ENCODE peak calls at places on chromosomes 3 and 15, in nine cellular contexts. U is AG10803; R is mesenchymal stem cell; A is psoas muscle; L is GM23338; Q is adrenal gland; Y is body of pancreas; B is naive thymus-derived CD4-positive, alpha-beta T cell; N is AG09309. K is an unnamed sample.

GRCh38 chr3:127680146-127680661 is 7.5 kb downstream of the ABTB1 start:
- DNase-seq in U (no peak), R (no peak), A (no peak), L (no peak), Q (peak), Y (no peak), B (no peak), N (no peak), K (no peak)

GRCh38 chr3:54342676-54343075 is 220.3 kb downstream of the CACNA2D3 start:
- DNase-seq in U (no peak), R (no peak), A (no peak), L (no peak), Q (no peak), Y (peak), B (no peak), N (no peak), K (no peak)

GRCh38 chr3:11907667-11908660 is 61.3 kb upstream of the TAMM41 start:
- DNase-seq in U (peak), R (no peak), A (no peak), L (no peak), Q (no peak), Y (no peak), B (no peak), N (no peak), K (no peak)

GRCh38 chr3:101243285-101244211 is 76.8 kb downstream of the IMPG2 start:
- DNase-seq in U (peak), R (no peak), A (no peak), L (no peak), Q (no peak), Y (no peak), B (no peak), N (peak), K (no peak)

GRCh38 chr15:39919740-39920509 is at the start of gene GPR176:
- DNase-seq in U (peak), R (peak), A (peak), L (peak), Q (peak), Y (peak), B (peak), N (peak), K (peak)

GRCh38 chr3:64686446-64686908 is 1.3 kb downstream of the ADAMTS9 start:
- DNase-seq in U (peak), R (peak), A (peak), L (peak), Q (peak), Y (peak), B (no peak), N (no peak), K (no peak)

GRCh38 chr3:124277516-124277890 is 285.6 kb upstream of the ROPN1 start:
- DNase-seq in U (peak), R (no peak), A (no peak), L (no peak), Q (no peak), Y (peak), B (no peak), N (no peak), K (no peak)

GRCh38 chr15:42939841-42940240 is 19.3 kb upstream of the TTBK2 start:
- DNase-seq in U (no peak), R (no peak), A (no peak), L (no peak), Q (no peak), Y (no peak), B (no peak), N (no peak), K (no peak)

GRCh38 chr15:73305331-73306211 is 63.2 kb downstream of the HCN4 start:
- DNase-seq in U (peak), R (peak), A (no peak), L (peak), Q (no peak), Y (peak), B (no peak), N (no peak), K (no peak)

GRCh38 chr15:38610748-38611147 is 46.1 kb upstream of the RASGRP1 start:
- DNase-seq in U (no peak), R (no peak), A (no peak), L (no peak), Q (no peak), Y (no peak), B (peak), N (no peak), K (no peak)

GRCh38 chr3:27553868-27554540 is 69.8 kb upstream of the SLC4A7 start:
- DNase-seq in U (peak), R (no peak), A (no peak), L (no peak), Q (no peak), Y (no peak), B (no peak), N (no peak), K (no peak)

GRCh38 chr3:59381282-59381681 is 331.5 kb upstream of the CFAP20DC start:
- DNase-seq in U (no peak), R (no peak), A (no peak), L (no peak), Q (no peak), Y (no peak), B (no peak), N (no peak), K (no peak)

GRCh38 chr15:82829234-82829633 is 19.8 kb downstream of the WHAMM start:
- DNase-seq in U (no peak), R (no peak), A (no peak), L (no peak), Q (no peak), Y (no peak), B (no peak), N (no peak), K (no peak)

GRCh38 chr3:193874512-193874911 is 261.4 kb upstream of the HES1 start:
- DNase-seq in U (no peak), R (no peak), A (no peak), L (no peak), Q (no peak), Y (no peak), B (no peak), N (no peak), K (no peak)

GRCh38 chr15:29043731-29044485 is 158.1 kb downstream of the APBA2 start:
- DNase-seq in U (no peak), R (peak), A (no peak), L (no peak), Q (no peak), Y (no peak), B (no peak), N (no peak), K (no peak)

GRCh38 chr3:28022916-28023315 is 218.5 kb upstream of the CMC1 start:
- DNase-seq in U (no peak), R (no peak), A (no peak), L (no peak), Q (no peak), Y (no peak), B (no peak), N (no peak), K (no peak)

GRCh38 chr3:64773150-64773549 is 85.3 kb upstream of the ADAMTS9 start:
- DNase-seq in U (no peak), R (peak), A (no peak), L (no peak), Q (no peak), Y (no peak), B (no peak), N (no peak), K (no peak)

GRCh38 chr3:52406231-52406661 is 38.7 kb downstream of the SEMA3G start:
- DNase-seq in U (no peak), R (no peak), A (no peak), L (no peak), Q (no peak), Y (no peak), B (no peak), N (no peak), K (no peak)

GRCh38 chr3:146189519-146190173 is 28.7 kb upstream of the PLOD2 start:
- DNase-seq in U (peak), R (peak), A (no peak), L (peak), Q (peak), Y (peak), B (peak), N (no peak), K (no peak)

DNA sequence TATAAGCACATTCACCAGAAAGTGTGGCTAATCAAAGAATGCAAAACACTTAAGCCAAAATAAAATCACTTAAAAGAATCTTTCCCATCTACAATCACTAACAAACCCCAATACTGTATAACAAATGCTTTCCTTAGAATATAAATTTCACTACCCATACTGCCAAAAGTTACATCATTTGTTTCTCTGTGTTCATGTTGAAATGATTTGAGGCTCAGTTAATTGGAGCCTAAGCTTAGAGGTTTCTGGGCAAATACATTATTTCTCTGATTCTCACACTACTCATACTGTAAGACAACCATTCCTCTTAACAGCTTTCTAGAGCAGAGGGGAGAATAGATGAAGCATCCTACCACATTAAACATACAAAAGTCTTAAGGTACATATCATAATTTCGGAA is 2.1 kb downstream of the RIOX2 start:
- DNase-seq in U (peak), R (no peak), A (no peak), L (no peak), Q (no peak), Y (no peak), B (no peak), N (no peak), K (no peak)
- H3K4me3 ChIP-seq in U (no peak), R (no peak), A (peak), L (no peak), Q (no peak), Y (no peak), B (no peak), N (no peak), K (no peak)

GRCh38 chr3:36381311-36381956 is 1.1 kb downstream of the STAC start:
- DNase-seq in U (peak), R (no peak), A (no peak), L (peak), Q (no peak), Y (no peak), B (no peak), N (no peak), K (no peak)

DNA sequence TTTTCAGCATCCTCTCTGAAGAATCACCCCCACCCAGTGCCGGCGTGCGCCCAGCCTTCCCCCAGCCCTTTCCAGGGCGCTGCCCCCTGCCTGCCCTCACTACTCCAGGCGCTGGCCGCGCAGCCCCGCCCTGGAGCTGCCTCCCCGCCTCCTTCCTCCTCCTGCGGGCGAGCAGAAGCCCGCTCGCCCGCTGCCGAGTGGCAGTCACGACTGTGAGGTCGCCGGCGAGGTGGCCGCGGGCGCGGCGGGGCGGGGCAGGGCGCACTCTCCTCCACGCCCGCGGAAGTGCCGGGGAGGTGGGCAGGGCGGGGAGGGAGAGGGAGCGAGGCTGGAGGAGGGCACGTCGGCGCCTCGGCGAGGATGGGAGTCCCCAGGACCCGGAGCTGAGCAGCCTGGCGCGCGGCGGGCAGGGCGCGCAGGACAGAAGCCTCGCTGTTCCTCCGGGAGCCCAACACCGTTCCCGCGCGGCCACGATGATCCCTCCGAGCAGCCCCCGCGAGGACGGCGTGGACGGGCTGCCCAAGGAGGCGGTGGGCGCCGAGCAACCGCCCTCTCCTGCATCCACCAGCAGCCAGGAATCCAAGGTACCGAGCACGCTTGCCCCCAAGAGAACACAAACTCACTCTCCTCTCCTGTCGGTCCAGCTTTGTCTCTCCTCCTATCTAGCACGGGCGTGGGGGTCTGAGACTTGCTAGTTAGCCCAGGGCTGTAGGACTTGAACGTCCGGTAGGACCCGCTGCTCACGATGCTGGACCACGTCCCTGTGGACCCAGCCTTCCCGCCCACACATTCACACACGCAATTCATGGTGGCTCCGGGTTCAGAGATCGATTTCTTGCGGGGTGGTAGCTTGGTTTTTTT is at the start of gene STAC:
- DNase-seq in U (peak), R (no peak), A (peak), L (peak), Q (peak), Y (no peak), B (no peak), N (no peak), K (no peak)
- H3K4me3 ChIP-seq in U (peak), R (peak), A (peak), L (peak), Q (no peak), Y (no peak), B (no peak), N (peak), K (no peak)

GRCh38 chr15:41331281-41331680 is 1.1 kb downstream of the OIP5 start:
- DNase-seq in U (no peak), R (no peak), A (no peak), L (no peak), Q (no peak), Y (no peak), B (no peak), N (no peak), K (no peak)
- H3K4me3 ChIP-seq in U (peak), R (peak), A (peak), L (peak), Q (no peak), Y (no peak), B (no peak), N (no peak), K (no peak)

DNA sequence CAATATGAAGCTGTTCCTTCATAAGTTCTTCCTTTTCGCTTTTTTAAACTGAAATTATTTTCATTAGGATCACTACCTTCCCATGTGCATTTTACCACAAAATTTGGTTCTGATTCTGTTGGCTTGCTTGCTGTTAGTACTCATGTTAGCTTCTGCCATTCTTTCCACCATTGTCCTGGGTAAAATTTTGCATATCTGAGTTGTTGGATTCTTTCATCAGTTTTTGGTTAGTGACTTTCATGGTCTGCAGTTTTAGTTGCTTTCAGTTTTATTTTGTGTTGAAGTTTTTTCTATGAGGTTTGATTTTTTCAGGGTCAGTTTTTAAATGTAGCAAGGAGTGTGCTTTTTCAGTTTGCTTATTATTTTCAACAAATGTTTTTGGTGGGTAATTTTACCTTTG is 71.9 kb downstream of the SMAD3 start:
- DNase-seq in U (no peak), R (peak), A (no peak), L (no peak), Q (no peak), Y (no peak), B (no peak), N (no peak), K (no peak)
- H3K4me3 ChIP-seq in U (peak), R (peak), A (no peak), L (no peak), Q (no peak), Y (no peak), B (no peak), N (no peak), K (no peak)

DNA sequence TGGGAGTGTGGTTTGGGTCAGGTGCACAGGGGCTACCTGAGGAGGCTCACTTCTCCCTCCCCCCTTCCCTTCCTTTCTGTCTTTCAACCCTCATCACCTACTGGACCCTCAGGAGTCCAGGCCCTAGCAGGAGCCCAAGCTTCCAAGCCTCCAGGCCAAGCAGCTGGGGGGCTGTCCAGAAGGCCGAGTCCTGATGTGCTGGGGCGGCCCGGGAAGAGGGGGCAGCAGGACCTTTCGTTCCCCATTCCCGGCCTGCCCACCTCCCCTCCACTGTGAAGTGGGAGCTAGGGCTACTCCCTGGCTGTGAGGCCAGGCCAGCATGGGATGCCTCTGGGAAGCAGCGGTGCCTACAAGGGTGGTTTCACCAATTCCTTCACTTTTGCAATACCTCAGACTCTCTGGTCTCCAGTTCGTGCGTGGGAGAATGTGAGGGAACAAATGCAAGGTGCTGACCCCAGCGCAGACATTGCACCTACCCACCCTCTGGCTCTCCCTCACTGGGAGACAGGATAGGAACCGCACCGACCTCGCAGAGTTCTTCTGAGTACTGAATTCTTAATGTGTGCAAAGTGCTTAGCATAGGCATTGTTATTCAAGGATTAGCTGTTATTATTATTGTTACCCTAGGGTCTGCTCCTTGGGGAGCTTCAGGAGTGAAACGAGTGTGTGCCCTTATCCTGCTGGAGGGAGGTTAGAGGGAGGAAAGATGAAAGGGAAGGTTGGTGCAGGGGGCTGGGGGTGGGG is 2.5 kb downstream of the EPHB3 start:
- DNase-seq in U (no peak), R (peak), A (no peak), L (no peak), Q (no peak), Y (no peak), B (no peak), N (no peak), K (no peak)
- H3K4me3 ChIP-seq in U (peak), R (peak), A (no peak), L (peak), Q (no peak), Y (no peak), B (no peak), N (no peak), K (no peak)

GRCh38 chr15:99435138-99435695 is 130.6 kb upstream of the MEF2A start:
- DNase-seq in U (no peak), R (no peak), A (no peak), L (no peak), Q (peak), Y (peak), B (no peak), N (no peak), K (no peak)
- H3K4me3 ChIP-seq in U (no peak), R (no peak), A (no peak), L (no peak), Q (no peak), Y (no peak), B (no peak), N (no peak), K (no peak)

DNA sequence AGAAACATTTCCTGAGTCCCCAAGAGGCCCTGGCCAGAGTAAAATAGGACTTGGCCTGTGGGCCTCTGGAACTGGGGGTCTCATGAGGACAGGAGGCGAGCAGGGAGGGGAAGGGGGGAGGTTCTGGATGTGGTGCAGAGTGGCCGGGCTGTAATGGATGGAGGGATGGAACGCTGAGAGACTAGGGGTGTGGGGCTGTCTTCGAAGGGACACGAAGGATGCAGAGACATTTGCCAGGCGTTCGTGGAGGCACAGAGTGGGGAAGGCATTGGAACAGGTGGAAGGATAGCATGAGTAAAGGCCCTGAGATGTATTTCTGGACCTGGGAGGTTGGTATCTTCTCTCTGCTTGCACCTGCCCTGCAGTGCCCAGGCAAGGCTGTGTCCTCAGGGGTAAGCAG is 2.1 kb upstream of the LCTL start:
- DNase-seq in U (no peak), R (no peak), A (no peak), L (no peak), Q (no peak), Y (no peak), B (no peak), N (no peak), K (no peak)
- H3K4me3 ChIP-seq in U (no peak), R (no peak), A (no peak), L (no peak), Q (no peak), Y (no peak), B (no peak), N (no peak), K (no peak)